ENCODE peak calls at places on chromosomes 7 and 10, in four cellular contexts. One of them, this sample, is unnamed.

GRCh38 chr10:129761166-129761565 is 202.9 kb downstream of the EBF3 start:
- DNase-seq in C1 segment of cervical spinal cord: no peak
- DNase-seq in AG09309: no peak
- DNase-seq in GDM1: no peak
- DNase-seq in this sample: no peak

GRCh38 chr10:5550621-5551530 is 26.1 kb downstream of the CALML3 start:
- DNase-seq in C1 segment of cervical spinal cord: no peak
- DNase-seq in AG09309: no peak
- DNase-seq in GDM1: no peak
- DNase-seq in this sample: no peak

GRCh38 chr7:132394283-132395003 is 181.8 kb downstream of the PLXNA4 start:
- DNase-seq in C1 segment of cervical spinal cord: no peak
- DNase-seq in AG09309: no peak
- DNase-seq in GDM1: peak; percentile 47
- DNase-seq in this sample: no peak

GRCh38 chr10:130233426-130233825 is 97.2 kb downstream of the GLRX3 start:
- DNase-seq in C1 segment of cervical spinal cord: no peak
- DNase-seq in AG09309: no peak
- DNase-seq in GDM1: no peak
- DNase-seq in this sample: no peak

GRCh38 chr10:26486985-26487850 is 49.1 kb downstream of the APBB1IP start:
- DNase-seq in C1 segment of cervical spinal cord: no peak
- DNase-seq in AG09309: peak; percentile 96
- DNase-seq in GDM1: no peak
- DNase-seq in this sample: peak; percentile 68

GRCh38 chr7:126411032-126411820 is 841.5 kb downstream of the GRM8 start:
- DNase-seq in C1 segment of cervical spinal cord: no peak
- DNase-seq in AG09309: no peak
- DNase-seq in GDM1: no peak
- DNase-seq in this sample: no peak

GRCh38 chr10:80165173-80165572 is 32.6 kb downstream of the PLAC9 start:
- DNase-seq in C1 segment of cervical spinal cord: no peak
- DNase-seq in AG09309: no peak
- DNase-seq in GDM1: no peak
- DNase-seq in this sample: no peak

GRCh38 chr10:103852856-103853255 is 2.5 kb downstream of the SH3PXD2A start:
- DNase-seq in C1 segment of cervical spinal cord: no peak
- DNase-seq in AG09309: no peak
- DNase-seq in GDM1: no peak
- DNase-seq in this sample: no peak

GRCh38 chr10:76618641-76619040 is 1019.0 kb downstream of the KCNMA1 start:
- DNase-seq in C1 segment of cervical spinal cord: no peak
- DNase-seq in AG09309: no peak
- DNase-seq in GDM1: no peak
- DNase-seq in this sample: no peak

This sample was measured in HS-27A.